ENCODE peak calls at places on chromosome 16, in four cellular contexts. J, R, V and U are unnamed samples.

GRCh38 chr16:66662445-66663194 is 33.9 kb downstream of the CMTM4 start:
- DNase-seq in J (peak; percentile 35), R (peak; percentile 64), V (no peak), U (peak; percentile 51)

GRCh38 chr16:65121870-65122723 is at the start of gene CDH11:
- DNase-seq in J (no peak), R (no peak), V (no peak), U (peak; percentile 67)

GRCh38 chr16:31874354-31875111 is 926 bp downstream of the ZNF267 start:
- DNase-seq in J (no peak), R (peak; percentile 48), V (peak; percentile 82), U (peak; percentile 62)

GRCh38 chr16:71357681-71358080 is 842 bp upstream of the CALB2 start:
- DNase-seq in J (no peak), R (no peak), V (no peak), U (no peak)

GRCh38 chr16:4056161-4057105 is 59.8 kb downstream of the ADCY9 start:
- DNase-seq in J (no peak), R (no peak), V (no peak), U (no peak)

GRCh38 chr16:5604770-5605169 is 507.2 kb upstream of the EEF2KMT start:
- DNase-seq in J (no peak), R (peak; percentile 23), V (no peak), U (no peak)

GRCh38 chr16:19192865-19193264 is 24.8 kb downstream of the SYT17 start:
- DNase-seq in J (no peak), R (no peak), V (no peak), U (no peak)

GRCh38 chr16:11133344-11133921 is 122.6 kb downstream of the SOCS1 start:
- DNase-seq in J (peak; percentile 69), R (peak; percentile 79), V (no peak), U (peak; percentile 83)

GRCh38 chr16:4648917-4649316 is 24.3 kb downstream of the MGRN1 start:
- DNase-seq in J (no peak), R (no peak), V (no peak), U (no peak)

GRCh38 chr16:79980650-79981521 is 380.3 kb upstream of the MAF start:
- DNase-seq in J (no peak), R (no peak), V (no peak), U (no peak)

GRCh38 chr16:79132745-79133144 is 467.8 kb downstream of the MAF start:
- DNase-seq in J (no peak), R (no peak), V (no peak), U (no peak)

GRCh38 chr16:82192665-82193064 is 22.6 kb upstream of the MPHOSPH6 start:
- DNase-seq in J (no peak), R (no peak), V (no peak), U (peak; percentile 86)

GRCh38 chr16:86924537-86924936 is 346.2 kb downstream of the FOXL1 start:
- DNase-seq in J (no peak), R (no peak), V (no peak), U (peak; percentile 47)

GRCh38 chr16:51039638-51040331 is 111.3 kb downstream of the SALL1 start:
- DNase-seq in J (no peak), R (no peak), V (no peak), U (no peak)

GRCh38 chr16:66515543-66516171 is 34.3 kb downstream of the TK2 start:
- DNase-seq in J (peak; percentile 58), R (no peak), V (no peak), U (peak; percentile 66)

GRCh38 chr16:65070831-65071230 is 51.0 kb downstream of the CDH11 start:
- DNase-seq in J (no peak), R (peak; percentile 70), V (no peak), U (peak; percentile 82)

GRCh38 chr16:3282103-3282746 is 1.1 kb upstream of the ZNF263 start:
- DNase-seq in J (no peak), R (peak; percentile 73), V (no peak), U (peak; percentile 87)

GRCh38 chr16:278863-279366 is 1.5 kb upstream of the ARHGDIG start:
- DNase-seq in J (no peak), R (peak; percentile 12), V (peak; percentile 8), U (peak; percentile 39)

GRCh38 chr16:75250089-75250808 is 1.2 kb downstream of the BCAR1 start:
- DNase-seq in J (no peak), R (no peak), V (no peak), U (no peak)

GRCh38 chr16:79801550-79802090 is 201.1 kb upstream of the MAF start:
- DNase-seq in J (no peak), R (no peak), V (no peak), U (no peak)

GRCh38 chr16:61834082-61834481 is 202.2 kb downstream of the CDH8 start:
- DNase-seq in J (no peak), R (no peak), V (no peak), U (no peak)

GRCh38 chr16:72824761-72825160 is 223.2 kb downstream of the ZFHX3 start:
- DNase-seq in J (no peak), R (no peak), V (no peak), U (no peak)

GRCh38 chr16:72827907-72828306 is 220.0 kb downstream of the ZFHX3 start:
- DNase-seq in J (no peak), R (no peak), V (no peak), U (no peak)

GRCh38 chr16:72829846-72830620 is 217.9 kb downstream of the ZFHX3 start:
- DNase-seq in J (no peak), R (no peak), V (no peak), U (no peak)

GRCh38 chr16:72823961-72824490 is 223.9 kb downstream of the ZFHX3 start:
- DNase-seq in J (no peak), R (no peak), V (no peak), U (no peak)

DNA sequence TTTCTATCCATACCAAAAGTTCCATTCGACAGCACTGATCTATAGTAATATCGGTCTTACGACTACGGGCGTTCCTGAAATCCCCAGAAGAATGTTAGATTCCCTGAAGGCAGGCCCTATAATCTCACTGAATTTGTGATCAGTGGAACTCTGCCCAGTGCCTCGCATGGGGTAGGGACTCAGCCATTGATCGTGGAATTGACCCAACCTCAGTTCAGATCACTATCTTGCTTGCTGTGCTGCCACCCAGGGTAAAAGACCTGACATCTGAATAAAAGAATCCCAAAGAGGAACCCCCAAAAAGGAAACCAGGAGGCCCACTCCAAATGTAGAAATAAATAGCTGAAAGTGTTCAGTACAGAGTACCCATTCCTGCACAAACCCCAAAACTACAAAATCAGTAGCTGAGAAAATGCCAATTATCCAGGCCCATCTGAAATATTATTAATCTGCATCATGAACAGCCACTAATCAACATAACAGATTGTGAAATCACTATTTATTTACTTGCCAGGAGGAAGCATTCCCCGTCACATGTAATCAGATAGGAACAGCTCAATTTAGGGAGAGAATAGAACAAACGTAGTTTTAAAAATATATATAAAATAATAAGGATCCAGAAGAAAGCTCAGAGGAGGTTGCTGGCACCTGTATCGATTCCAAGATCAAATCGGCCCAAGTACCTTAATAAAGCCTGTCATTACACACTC is 221.9 kb downstream of the ZFHX3 start:
- DNase-seq in J (no peak), R (no peak), V (no peak), U (no peak)
- TF ChIP-seq MYC in J (no peak), R (no peak), V (no peak), U (no peak)

GRCh38 chr16:49474741-49475140 is 101.1 kb downstream of the C16orf78 start:
- DNase-seq in J (no peak), R (no peak), V (no peak), U (no peak)

GRCh38 chr16:49472598-49472997 is 99.0 kb downstream of the C16orf78 start:
- DNase-seq in J (no peak), R (no peak), V (no peak), U (no peak)

GRCh38 chr16:49471038-49471727 is 97.6 kb downstream of the C16orf78 start:
- DNase-seq in J (no peak), R (no peak), V (no peak), U (no peak)

GRCh38 chr16:49473773-49474172 is 100.2 kb downstream of the C16orf78 start:
- DNase-seq in J (no peak), R (no peak), V (no peak), U (no peak)

DNA sequence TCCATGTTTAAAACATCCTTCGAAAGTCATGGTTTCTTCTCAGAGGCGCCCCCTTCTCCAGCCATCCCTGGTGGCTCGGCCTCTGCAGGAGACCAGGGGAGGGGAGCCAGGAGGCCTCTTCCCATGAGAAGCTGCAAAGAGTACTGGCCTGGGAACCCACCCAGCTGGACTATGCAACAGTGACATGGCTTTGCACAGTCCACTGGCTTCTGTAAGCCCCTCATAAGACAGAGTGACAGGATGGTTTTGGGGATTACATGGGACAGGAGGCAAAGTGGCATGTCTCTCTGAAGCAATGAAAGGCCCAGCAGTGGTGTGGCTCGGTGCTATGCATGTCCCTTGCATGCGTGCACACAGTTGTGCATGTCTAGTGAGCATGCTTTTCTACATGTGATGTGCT is 99.5 kb downstream of the C16orf78 start:
- DNase-seq in J (no peak), R (no peak), V (no peak), U (no peak)
- H2AFZ ChIP-seq in J (no peak overlapping the region), R (no peak overlapping the region), V (no peak overlapping the region), U (no peak overlapping the region)

GRCh38 chr16:25493136-25493811 is 198.5 kb upstream of the HS3ST4 start:
- DNase-seq in J (no peak), R (no peak), V (no peak), U (no peak)
- TF ChIP-seq MYC in J (no peak), R (no peak), V (no peak), U (no peak)

DNA sequence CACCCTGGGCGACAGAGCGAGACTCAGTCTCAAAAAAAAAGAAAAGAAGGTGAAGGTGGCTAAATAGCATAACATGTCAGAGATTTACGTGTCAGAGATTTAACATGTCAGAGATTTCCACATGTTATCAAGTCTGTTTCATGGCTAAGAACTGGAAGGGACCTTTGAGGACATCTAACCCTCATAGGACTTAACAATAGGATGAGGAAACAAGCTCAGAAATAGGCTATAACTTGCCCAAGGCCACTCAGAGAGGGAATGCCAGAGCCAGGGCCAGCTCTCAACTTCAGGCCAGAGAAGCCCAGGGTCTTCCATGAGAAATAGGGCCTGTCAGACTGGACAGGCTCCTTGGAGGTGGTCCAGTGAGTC is 26.8 kb upstream of the ZNF629 start:
- DNase-seq in J (no peak), R (no peak), V (peak; percentile 7), U (no peak)
- H2AFZ ChIP-seq in J (peak overlapping the region; percentile 97), R (no peak overlapping the region), V (peak overlapping the region; percentile 97), U (peak overlapping the region; percentile 97)

GRCh38 chr16:12574721-12575120 is 229.0 kb downstream of the CPPED1 start:
- DNase-seq in J (no peak), R (no peak), V (no peak), U (no peak)
- TF ChIP-seq MYC in J (no peak), R (no peak), V (no peak), U (no peak)

GRCh38 chr16:83675136-83675535 is 132.6 kb upstream of the HSBP1 start:
- DNase-seq in J (no peak), R (no peak), V (no peak), U (peak; percentile 11)
- H2AFZ ChIP-seq in J (no peak overlapping the region), R (no peak overlapping the region), V (no peak overlapping the region), U (no peak overlapping the region)